ENCODE peak calls at places on chromosomes 6 and 20, in nine cellular contexts. M is GM12865; B is psoas muscle; X is NCI-H1105; C is activated T-cell treated with anti-CD3 and anti-CD28 coated beads, Interleukin-2, amount 50 U/mL, for 48 hours; F is putamen; V is AML-193; A is tibial nerve; I is tibial artery. Z is an unnamed sample.

GRCh38 chr20:57934913-57935312 is 225.1 kb upstream of the PMEPA1 start:
- DNase-seq in C (no peak), F (no peak), I (no peak), X (no peak), V (no peak), A (no peak), B (no peak), M (no peak), Z (no peak)

GRCh38 chr6:163183791-163184190 is 230.7 kb upstream of the QKI start:
- DNase-seq in M (no peak), X (no peak), C (no peak), F (no peak), A (no peak), I (no peak), B (no peak), V (no peak), Z (no peak)

GRCh38 chr6:35919827-35920751 is 809 bp downstream of the SRPK1 start:
- DNase-seq in M (peak), V (peak), X (no peak), I (no peak), B (no peak), C (peak), F (no peak), A (no peak), Z (no peak)

GRCh38 chr6:90790058-90790457 is 203.2 kb upstream of the MAP3K7 start:
- DNase-seq in A (no peak), M (no peak), I (no peak), C (no peak), X (no peak), F (no peak), V (no peak), B (no peak), Z (no peak)

GRCh38 chr6:138593100-138593877 is 94.0 kb upstream of the NHSL1 start:
- DNase-seq in A (no peak), V (peak), I (no peak), F (peak), M (peak), C (peak), X (no peak), B (no peak), Z (no peak)

GRCh38 chr20:63097336-63097831 is 90.6 kb upstream of the BHLHE23 start:
- DNase-seq in A (no peak), V (no peak), C (no peak), X (no peak), I (peak), B (peak), M (no peak), F (no peak), Z (peak)

GRCh38 chr6:148508401-148509151 is 165.9 kb downstream of the SASH1 start:
- DNase-seq in M (no peak), V (no peak), X (no peak), B (no peak), A (no peak), F (peak), C (no peak), I (no peak), Z (no peak)

GRCh38 chr20:23164176-23164601 is 78.1 kb upstream of the CD93 start:
- DNase-seq in F (no peak), V (no peak), C (no peak), M (no peak), X (no peak), B (peak), I (peak), A (no peak), Z (no peak)

GRCh38 chr6:120873125-120873865 is 461.0 kb downstream of the TBC1D32 start:
- DNase-seq in I (peak), A (no peak), B (no peak), M (no peak), F (no peak), V (no peak), X (no peak), C (no peak), Z (no peak)

GRCh38 chr20:31819083-31819784 is at the start of gene MYLK2:
- DNase-seq in M (no peak), A (no peak), V (no peak), X (peak), F (no peak), B (peak), I (peak), C (no peak), Z (no peak)

GRCh38 chr20:5261763-5262162 is 55.0 kb downstream of the PROKR2 start:
- DNase-seq in A (no peak), M (no peak), B (no peak), X (no peak), I (no peak), F (no peak), V (no peak), C (no peak), Z (no peak)

GRCh38 chr6:21861942-21862341 is 268.4 kb downstream of the SOX4 start:
- DNase-seq in A (no peak), V (no peak), B (no peak), I (no peak), M (peak), C (no peak), X (no peak), F (no peak), Z (no peak)

GRCh38 chr20:20604357-20604756 is 108.1 kb downstream of the RALGAPA2 start:
- DNase-seq in F (no peak), B (no peak), I (no peak), V (no peak), X (no peak), M (no peak), A (no peak), C (no peak), Z (no peak)

GRCh38 chr6:138520463-138520862 is 21.2 kb upstream of the NHSL1 start:
- DNase-seq in F (no peak), I (no peak), A (no peak), C (no peak), V (peak), X (no peak), B (no peak), M (peak), Z (no peak)

GRCh38 chr6:54252496-54252895 is 55.7 kb upstream of the TINAG start:
- DNase-seq in F (no peak), X (no peak), V (no peak), I (no peak), A (no peak), C (no peak), B (no peak), M (no peak), Z (no peak)